ENCODE peak calls at places on chromosomes 2 and 18, in seven cellular contexts. K is heart right ventricle; O is CD8-positive, alpha-beta T cell; Q is endodermal cell; U is Peyer's patch; N is tibial artery; H is right atrium auricular region. A is an unnamed sample.

GRCh38 chr2:156437876-156438410 is 1.8 kb downstream of the GPD2 start:
- DNase-seq in K (no peak), O (no peak), Q (no peak), U (no peak), N (no peak), H (no peak), A (no peak)

GRCh38 chr18:79608069-79608468 is 71.5 kb upstream of the CTDP1 start:
- DNase-seq in K (no peak), O (no peak), Q (no peak), U (peak; percentile 11), N (peak; percentile 46), H (no peak), A (no peak)

GRCh38 chr2:174785481-174785880 is 21.2 kb upstream of the CHRNA1 start:
- DNase-seq in K (no peak), O (no peak), Q (peak; percentile 3), U (no peak), N (no peak), H (no peak), A (no peak)

GRCh38 chr2:42791606-42792005 is 777 bp downstream of the HAAO start:
- DNase-seq in K (no peak), O (no peak), Q (no peak), U (no peak), N (no peak), H (no peak), A (no peak)

GRCh38 chr2:199744676-199745075 is 106.3 kb downstream of the FTCDNL1 start:
- DNase-seq in K (no peak), O (no peak), Q (no peak), U (no peak), N (no peak), H (no peak), A (no peak)

GRCh38 chr2:179932786-179933185 is 71.4 kb upstream of the ZNF385B start:
- DNase-seq in K (peak; percentile 67), O (no peak), Q (no peak), U (no peak), N (peak; percentile 65), H (no peak), A (no peak)

GRCh38 chr18:77127769-77128671 is 4.6 kb downstream of the MBP start:
- DNase-seq in K (peak; percentile 40), O (peak; percentile 25), Q (no peak), U (no peak), N (no peak), H (no peak), A (peak; percentile 70)

GRCh38 chr2:127261835-127262234 is 32.1 kb downstream of the ERCC3 start:
- DNase-seq in K (no peak), O (no peak), Q (no peak), U (no peak), N (no peak), H (no peak), A (no peak)

GRCh38 chr18:57428221-57429150 is 6.7 kb upstream of the ONECUT2 start:
- DNase-seq in K (no peak), O (no peak), Q (peak; percentile 77), U (no peak), N (no peak), H (no peak), A (no peak)

DNA sequence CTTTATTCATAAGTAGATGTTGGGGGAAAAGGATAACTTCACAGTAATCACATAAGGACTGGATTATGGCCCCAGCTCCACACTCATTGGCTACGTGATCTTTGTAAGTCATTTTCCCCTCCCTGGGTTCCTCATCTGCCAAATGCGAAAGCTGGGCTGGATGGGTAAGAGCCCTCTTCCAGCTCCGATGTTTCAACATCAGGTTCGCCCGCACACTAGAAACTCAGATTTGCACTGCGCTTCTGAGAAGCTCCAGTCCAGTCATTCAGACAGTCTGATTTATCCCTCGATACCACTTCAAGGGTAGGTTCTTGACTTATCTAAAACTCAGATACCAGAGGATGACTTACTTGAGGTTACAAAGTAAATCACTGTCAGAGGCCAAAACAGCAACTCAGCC is 31.0 kb upstream of the RMDN2 start:
- DNase-seq in K (no peak), O (no peak), Q (no peak), U (no peak), N (no peak), H (no peak), A (no peak)
- H3K27me3 ChIP-seq in K (no peaks in the 10 kb centered on the region), O (no peaks in the 10 kb centered on the region), Q (no peaks in the 10 kb centered on the region), U (no peaks in the 10 kb centered on the region), N (no peaks in the 10 kb centered on the region), H (no peaks in the 10 kb centered on the region), A (no peaks in the 10 kb centered on the region)

GRCh38 chr2:10079931-10080535 is at the start of gene CYS1:
- DNase-seq in K (no peak), O (no peak), Q (peak; percentile 84), U (no peak), N (no peak), H (no peak), A (no peak)
- TF ChIP-seq CTCF in K (no peak), O (no peak), Q (peak; percentile 43), U (no peak), N (no peak), H (no peak), A (no peak)

GRCh38 chr2:3522851-3523481 is 3.6 kb upstream of the ADI1 start:
- DNase-seq in K (no peak), O (no peak), Q (peak; percentile 21), U (no peak), N (no peak), H (peak; percentile 60), A (no peak)

GRCh38 chr2:3519255-3520190 is at the start of gene ADI1:
- DNase-seq in K (peak; percentile 83), O (peak; percentile 51), Q (peak; percentile 94), U (peak; percentile 85), N (peak; percentile 93), H (peak; percentile 91), A (no peak)

GRCh38 chr2:3526871-3527270 is 7.5 kb upstream of the ADI1 start:
- DNase-seq in K (no peak), O (no peak), Q (no peak), U (no peak), N (no peak), H (no peak), A (no peak)

GRCh38 chr2:3520591-3520990 is 1.3 kb upstream of the ADI1 start:
- DNase-seq in K (no peak), O (no peak), Q (no peak), U (no peak), N (no peak), H (peak; percentile 52), A (no peak)

GRCh38 chr2:3523551-3524041 is 4.3 kb upstream of the ADI1 start:
- DNase-seq in K (no peak), O (no peak), Q (peak; percentile 19), U (no peak), N (no peak), H (no peak), A (no peak)
- H3K4me3 ChIP-seq in K (no peak overlapping the region), O (no peak overlapping the region), Q (no peak overlapping the region), U (no peak overlapping the region), N (no peak overlapping the region), H (no peak overlapping the region), A (no peak overlapping the region)

GRCh38 chr2:70638561-70638960 is 84.9 kb upstream of the TGFA start:
- DNase-seq in K (no peak), O (no peak), Q (no peak), U (no peak), N (no peak), H (no peak), A (no peak)
- H3K27me3 ChIP-seq in K (peaks cover 9% of the 10 kb centered on the region), O (no peaks in the 10 kb centered on the region), Q (no peaks in the 10 kb centered on the region), U (no peaks in the 10 kb centered on the region), N (no peaks in the 10 kb centered on the region), H (no peaks in the 10 kb centered on the region), A (peaks cover 2% of the 10 kb centered on the region)

A was measured in AG04450.